ENCODE peak calls at places on chromosomes 16 and 17, in four cellular contexts. N, T, K and Y are unnamed samples.

GRCh38 chr16:90009172-90009899 is 9.9 kb downstream of the DBNDD1 start:
- DNase-seq in N (no peak), T (no peak), K (no peak), Y (no peak)

GRCh38 chr16:53068423-53068833 is 13.6 kb downstream of the CHD9 start:
- DNase-seq in K (no peak), T (no peak), N (no peak), Y (no peak)

GRCh38 chr17:968812-969766 is 10.5 kb downstream of the NXN start:
- DNase-seq in N (no peak), K (no peak), T (no peak), Y (no peak)

GRCh38 chr16:8204096-8204495 is 386.2 kb downstream of the TMEM114 start:
- DNase-seq in N (no peak), T (no peak), K (no peak), Y (no peak)

GRCh38 chr17:69269174-69269998 is 40.8 kb upstream of the ABCA10 start:
- DNase-seq in N (peak; percentile 34), K (no peak), T (no peak), Y (no peak)

GRCh38 chr16:66961065-66961744 is at the start of gene CES3:
- DNase-seq in T (peak; percentile 81), K (no peak), N (peak; percentile 85), Y (peak; percentile 89)

GRCh38 chr17:21495281-21495680 is 119.1 kb downstream of the KCNJ12 start:
- DNase-seq in T (no peak), N (no peak), K (no peak), Y (no peak)

GRCh38 chr16:67535201-67535600 is 6.6 kb downstream of the RIPOR1 start:
- DNase-seq in K (no peak), N (no peak), T (no peak), Y (no peak)

GRCh38 chr17:2214047-2214717 is 89.4 kb downstream of the SMG6 start:
- DNase-seq in N (no peak), K (no peak), T (peak; percentile 46), Y (peak; percentile 18)

GRCh38 chr17:48102700-48103378 is 1.6 kb upstream of the CBX1 start:
- DNase-seq in K (no peak), N (peak; percentile 30), T (no peak), Y (no peak)

GRCh38 chr17:59160203-59161025 is 4.9 kb downstream of the PRR11 start:
- DNase-seq in K (no peak), N (no peak), T (no peak), Y (no peak)

GRCh38 chr16:58651965-58652348 is 22.3 kb upstream of the CNOT1 start:
- DNase-seq in N (no peak), K (no peak), T (no peak), Y (no peak)

GRCh38 chr17:51079049-51079448 is 41.6 kb downstream of the SPAG9 start:
- DNase-seq in K (no peak), N (no peak), T (no peak), Y (no peak)

GRCh38 chr17:48604770-48605329 is at the start of gene HOXB6:
- DNase-seq in N (no peak), T (peak; percentile 72), K (no peak), Y (no peak)

GRCh38 chr17:81295031-81295677 is at the start of gene SLC38A10:
- DNase-seq in T (peak; percentile 98), K (peak; percentile 41), N (peak; percentile 88), Y (peak; percentile 94)

GRCh38 chr16:76386784-76387183 is 109.6 kb downstream of the CNTNAP4 start:
- DNase-seq in T (no peak), N (no peak), K (no peak), Y (no peak)

GRCh38 chr16:76385831-76386230 is 108.6 kb downstream of the CNTNAP4 start:
- DNase-seq in K (no peak), T (no peak), N (no peak), Y (no peak)

GRCh38 chr16:76387994-76388393 is 110.8 kb downstream of the CNTNAP4 start:
- DNase-seq in N (no peak), K (no peak), T (no peak), Y (no peak)

GRCh38 chr16:76390476-76390875 is 113.3 kb downstream of the CNTNAP4 start:
- DNase-seq in T (no peak), N (no peak), K (no peak), Y (no peak)

GRCh38 chr16:76389126-76389525 is 111.9 kb downstream of the CNTNAP4 start:
- DNase-seq in K (no peak), T (no peak), N (no peak), Y (no peak)
- TF ChIP-seq TARDBP in K (no peak), T (no peak), N (no peak), Y (no peak)

GRCh38 chr17:28726912-28727726 is 1.1 kb upstream of the TLCD1 start:
- DNase-seq in N (peak; percentile 96), K (peak; percentile 85), T (peak; percentile 92), Y (peak; percentile 57)
- TF ChIP-seq FOXK2 in N (no peak), K (no peak), T (peak; percentile 48), Y (no peak)

DNA sequence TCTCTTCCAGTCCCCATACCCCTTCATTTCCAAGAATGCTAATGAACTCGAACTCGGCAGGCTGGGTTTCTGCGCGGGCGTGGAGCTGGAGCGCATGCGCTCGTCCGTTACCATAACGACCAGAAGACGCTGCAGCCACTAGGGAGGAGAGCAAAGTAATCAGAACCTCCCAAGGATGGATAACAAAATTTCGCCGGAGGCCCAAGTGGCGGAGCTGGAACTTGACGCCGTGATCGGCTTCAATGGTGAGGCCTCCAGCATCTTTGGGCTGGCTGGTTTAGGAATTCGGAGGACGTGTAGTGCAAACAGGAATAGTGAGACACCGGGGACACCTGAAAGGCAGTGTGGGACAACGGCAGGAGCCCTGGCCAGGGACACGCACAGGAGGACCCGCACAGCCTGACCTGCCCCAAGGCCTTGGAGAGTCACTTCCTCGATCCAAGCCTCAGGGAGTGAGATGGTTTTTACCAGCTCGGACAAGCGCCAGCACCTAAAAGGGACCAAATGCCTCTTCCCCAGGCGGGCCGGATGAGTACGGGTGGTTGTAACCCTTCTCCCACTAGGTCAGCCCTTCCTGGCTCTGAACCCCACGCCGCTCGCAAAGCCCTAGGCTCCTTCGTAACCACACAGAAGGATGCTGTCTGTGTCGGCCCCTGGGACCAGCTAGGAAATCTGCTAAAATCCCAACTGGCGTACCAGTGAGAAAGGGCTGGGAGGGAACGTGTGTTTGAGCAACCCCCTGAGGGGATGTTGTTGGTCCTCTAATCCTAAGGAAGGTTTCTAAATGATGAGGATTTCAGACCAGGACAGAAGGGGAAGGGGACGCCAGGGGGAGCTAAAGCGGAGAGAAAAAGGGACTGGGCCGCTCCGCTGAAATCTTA is at the start of gene CFAP52:
- DNase-seq in N (peak; percentile 33), K (peak; percentile 28), T (peak; percentile 68), Y (peak; percentile 82)
- TF ChIP-seq TARDBP in N (no peak), K (no peak), T (no peak), Y (no peak)

GRCh38 chr17:17315142-17315821 is 12.1 kb downstream of the NT5M start:
- DNase-seq in T (no peak), N (no peak), K (no peak), Y (no peak)

GRCh38 chr17:17314501-17315071 is 11.4 kb downstream of the NT5M start:
- DNase-seq in K (no peak), T (no peak), N (no peak), Y (no peak)

GRCh38 chr17:17313350-17313991 is 10.3 kb downstream of the NT5M start:
- DNase-seq in N (peak; percentile 67), K (no peak), T (peak; percentile 58), Y (no peak)
- TF ChIP-seq FOXK2 in N (no peak), K (no peak), T (no peak), Y (no peak)

GRCh38 chr17:46063239-46063638 is 64.2 kb downstream of the STH start:
- DNase-seq in N (no peak), K (no peak), T (no peak), Y (no peak)
- TF ChIP-seq TARDBP in N (no peak), K (no peak), T (no peak), Y (no peak)

DNA sequence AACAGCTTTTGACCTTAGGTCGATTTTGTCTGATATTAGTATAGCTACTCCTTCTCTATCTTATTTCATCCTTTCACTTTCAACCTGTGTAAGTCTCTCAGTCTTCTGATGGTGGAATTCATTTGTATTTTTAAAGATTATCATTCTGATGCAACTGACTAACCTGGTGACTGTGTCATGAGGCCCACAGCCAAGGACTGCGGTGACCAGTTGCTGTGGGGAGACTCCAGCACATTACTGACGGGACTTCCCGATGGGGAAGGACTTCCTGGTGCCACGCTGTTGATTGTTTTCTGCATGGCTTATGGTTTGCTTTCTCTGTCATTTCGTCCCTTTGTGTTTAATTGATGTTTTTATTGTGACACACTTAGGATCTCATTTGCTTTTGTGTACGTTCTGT is 34.2 kb downstream of the RMI2 start:
- DNase-seq in N (no peak), K (peak; percentile 71), T (no peak), Y (no peak)
- TF ChIP-seq FOXK2 in N (no peak), K (peak; percentile 30), T (no peak), Y (no peak)

GRCh38 chr17:66560691-66561090 is 258.3 kb downstream of the PRKCA start:
- DNase-seq in K (no peak), N (no peak), T (no peak), Y (no peak)
- TF ChIP-seq TARDBP in K (no peak), N (no peak), T (no peak), Y (no peak)

GRCh38 chr17:80284631-80285030 is 24.0 kb downstream of the RNF213 start:
- DNase-seq in N (no peak), K (no peak), T (peak; percentile 76), Y (no peak)
- TF ChIP-seq FOXK2 in N (no peak), K (no peak), T (no peak), Y (no peak)

DNA sequence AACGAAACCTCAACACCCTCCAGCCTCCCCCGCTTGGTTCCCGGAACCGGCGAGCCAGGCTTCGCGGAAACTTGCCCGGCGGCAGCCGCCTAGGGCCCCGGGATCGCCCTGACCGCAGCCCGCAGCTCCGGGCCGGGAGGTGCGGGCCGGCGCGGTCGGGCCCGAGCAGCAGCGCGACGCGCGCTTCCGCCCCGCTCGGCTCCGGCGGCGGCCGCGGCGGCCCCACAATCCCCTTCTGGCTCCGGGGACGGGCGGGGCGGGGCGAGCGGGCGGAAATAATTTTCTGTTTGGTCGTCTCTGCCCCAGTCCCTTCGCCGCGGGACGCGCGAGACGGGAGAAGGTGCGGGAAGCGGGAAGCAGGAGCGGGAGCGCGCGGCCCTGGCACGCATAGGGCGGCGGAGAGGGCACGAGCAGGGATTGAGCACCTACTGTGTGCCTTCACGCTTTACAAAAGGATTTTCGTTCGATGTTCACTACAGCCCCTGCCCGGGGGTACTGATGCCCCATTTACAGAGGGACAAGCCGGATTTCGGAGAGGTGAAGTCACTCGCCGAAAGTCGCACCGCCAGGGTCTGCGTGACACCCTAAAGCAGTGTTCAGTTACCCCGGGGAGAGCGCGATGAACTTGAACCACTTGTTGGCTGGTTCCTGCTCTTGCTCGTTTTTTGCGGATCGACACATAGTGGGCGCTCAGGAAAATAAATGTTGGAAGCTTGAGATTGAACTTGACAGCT is 2.7 kb upstream of the MLLT6 start:
- DNase-seq in K (no peak), N (peak; percentile 86), T (peak; percentile 86), Y (peak; percentile 73)
- TF ChIP-seq TARDBP in K (no peak), N (no peak), T (no peak), Y (no peak)